ENCODE peak calls at places on chromosomes 1 and 21, in six cellular contexts. One of them, this sample, is unnamed.

GRCh38 chr1:223199094-223199647 is 56.1 kb upstream of the TLR5 start:
- DNase-seq in HEK293T: no peak
- DNase-seq in ascending aorta: no peak
- DNase-seq in OCI-LY7: no peak
- DNase-seq in Calu3: no peak
- DNase-seq in cardiac muscle cell: no peak
- DNase-seq in this sample: no peak

GRCh38 chr1:200038987-200039848 is 11.7 kb downstream of the NR5A2 start:
- DNase-seq in cardiac muscle cell: peak; percentile 59
- DNase-seq in Calu3: peak; percentile 59
- DNase-seq in ascending aorta: no peak
- DNase-seq in OCI-LY7: peak; percentile 31
- DNase-seq in HEK293T: peak; percentile 65
- DNase-seq in this sample: peak; percentile 63

GRCh38 chr1:188689542-188689941 is 1788.1 kb downstream of the BRINP3 start:
- DNase-seq in ascending aorta: no peak
- DNase-seq in OCI-LY7: no peak
- DNase-seq in HEK293T: no peak
- DNase-seq in cardiac muscle cell: no peak
- DNase-seq in Calu3: no peak
- DNase-seq in this sample: no peak

GRCh38 chr1:48870596-48870995 is 93.9 kb upstream of the BEND5 start:
- DNase-seq in OCI-LY7: peak; percentile 50
- DNase-seq in Calu3: peak; percentile 32
- DNase-seq in HEK293T: peak; percentile 19
- DNase-seq in ascending aorta: no peak
- DNase-seq in cardiac muscle cell: peak; percentile 22
- DNase-seq in this sample: no peak

GRCh38 chr1:233543338-233544255 is 70.3 kb upstream of the KCNK1 start:
- DNase-seq in OCI-LY7: no peak
- DNase-seq in Calu3: peak; percentile 17
- DNase-seq in HEK293T: peak; percentile 33
- DNase-seq in cardiac muscle cell: no peak
- DNase-seq in ascending aorta: no peak
- DNase-seq in this sample: no peak

GRCh38 chr1:58249729-58250586 is 296.6 kb downstream of the OMA1 start:
- DNase-seq in Calu3: no peak
- DNase-seq in cardiac muscle cell: peak; percentile 68
- DNase-seq in HEK293T: peak; percentile 68
- DNase-seq in ascending aorta: no peak
- DNase-seq in OCI-LY7: no peak
- DNase-seq in this sample: peak; percentile 54

GRCh38 chr1:54859687-54860391 is 27.2 kb downstream of the DHCR24 start:
- DNase-seq in cardiac muscle cell: no peak
- DNase-seq in OCI-LY7: no peak
- DNase-seq in Calu3: no peak
- DNase-seq in HEK293T: no peak
- DNase-seq in ascending aorta: peak; percentile 11
- DNase-seq in this sample: no peak

GRCh38 chr21:26797878-26798456 is 47.2 kb downstream of the ADAMTS1 start:
- DNase-seq in cardiac muscle cell: no peak
- DNase-seq in Calu3: no peak
- DNase-seq in ascending aorta: no peak
- DNase-seq in HEK293T: no peak
- DNase-seq in OCI-LY7: no peak
- DNase-seq in this sample: no peak

GRCh38 chr1:58515794-58516401 is 30.6 kb downstream of the OMA1 start:
- DNase-seq in ascending aorta: peak; percentile 66
- DNase-seq in cardiac muscle cell: peak; percentile 79
- DNase-seq in OCI-LY7: peak; percentile 78
- DNase-seq in Calu3: peak; percentile 39
- DNase-seq in HEK293T: peak; percentile 78
- DNase-seq in this sample: peak; percentile 37

GRCh38 chr1:22325531-22326371 is 125.9 kb upstream of the ZBTB40 start:
- DNase-seq in Calu3: no peak
- DNase-seq in cardiac muscle cell: no peak
- DNase-seq in ascending aorta: no peak
- DNase-seq in OCI-LY7: no peak
- DNase-seq in HEK293T: no peak
- DNase-seq in this sample: no peak

GRCh38 chr1:8078176-8078671 is 52.1 kb upstream of the ERRFI1 start:
- DNase-seq in HEK293T: no peak
- DNase-seq in Calu3: peak; percentile 26
- DNase-seq in ascending aorta: no peak
- DNase-seq in cardiac muscle cell: no peak
- DNase-seq in OCI-LY7: no peak
- DNase-seq in this sample: no peak

GRCh38 chr21:37341254-37341960 is 25.2 kb upstream of the DYRK1A start:
- DNase-seq in cardiac muscle cell: no peak
- DNase-seq in HEK293T: no peak
- DNase-seq in ascending aorta: no peak
- DNase-seq in Calu3: no peak
- DNase-seq in OCI-LY7: no peak
- DNase-seq in this sample: no peak

This sample was measured in HuH-7.